ENCODE peak calls at places on chromosomes 6 and 20, in four cellular contexts. P is Daoy; M is stimulated activated CD4-positive, alpha-beta T cell treated with anti-CD3 and anti-CD28 coated beads, Interleukin-4, amount 100 ng/mL, for 4 hours; B is ACHN. K is an unnamed sample.

GRCh38 chr20:54020348-54020747 is 50.0 kb downstream of the BCAS1 start:
- DNase-seq in M (no peak), B (no peak), P (no peak), K (no peak)

GRCh38 chr6:48474764-48475674 is 364.0 kb upstream of the PTCHD4 start:
- DNase-seq in M (no peak), B (no peak), P (no peak), K (no peak)

GRCh38 chr6:131792091-131792496 is 15.7 kb upstream of the ENPP1 start:
- DNase-seq in P (peak; percentile 90), B (peak; percentile 12), M (no peak), K (no peak)

GRCh38 chr6:6952484-6952883 is 155.3 kb upstream of the RREB1 start:
- DNase-seq in M (no peak), B (no peak), P (no peak), K (no peak)

GRCh38 chr6:74557236-74557635 is 648.6 kb downstream of the COL12A1 start:
- DNase-seq in B (no peak), M (no peak), P (no peak), K (no peak)

GRCh38 chr20:35237486-35237885 is 11.0 kb downstream of the MMP24 start:
- DNase-seq in M (no peak), P (no peak), B (no peak), K (no peak)

GRCh38 chr6:11317885-11318771 is 85.7 kb upstream of the NEDD9 start:
- DNase-seq in P (peak; percentile 94), B (peak; percentile 31), M (peak; percentile 85), K (peak; percentile 69)

GRCh38 chr6:56909115-56909907 is 45.6 kb upstream of the BEND6 start:
- DNase-seq in P (peak; percentile 35), B (no peak), M (no peak), K (no peak)

GRCh38 chr6:163413345-163414116 is 987 bp upstream of the QKI start:
- DNase-seq in P (peak; percentile 97), M (peak; percentile 89), B (peak; percentile 81), K (peak; percentile 80)

GRCh38 chr20:36441416-36441815 is 99.9 kb upstream of the MYL9 start:
- DNase-seq in P (no peak), B (no peak), M (no peak), K (no peak)

GRCh38 chr6:69935079-69935478 is 68.7 kb downstream of the COL19A1 start:
- DNase-seq in P (no peak), B (no peak), M (no peak), K (no peak)